ENCODE peak calls at places on chromosomes 5 and 9, in five cellular contexts. V, I, B, P and X are unnamed samples. For H3K36me3, the result is how much of the 10 kb centered on the place peaks cover.

GRCh38 chr5:73312146-73312871 is 136.3 kb downstream of the FOXD1 start:
- DNase-seq in V (no peak), I (peak), B (no peak), P (peak), X (peak)

GRCh38 chr5:34007116-34007674 is 655 bp downstream of the AMACR start:
- DNase-seq in V (no peak), I (peak), B (no peak), P (no peak), X (no peak)

GRCh38 chr5:116482394-116482793 is 92.2 kb downstream of the SEMA6A start:
- DNase-seq in V (no peak), I (no peak), B (no peak), P (no peak), X (no peak)

GRCh38 chr5:2542026-2542425 is 209.5 kb downstream of the IRX2 start:
- DNase-seq in V (no peak), I (no peak), B (no peak), P (no peak), X (no peak)

GRCh38 chr5:14171091-14171490 is 27.9 kb downstream of the TRIO start:
- DNase-seq in V (no peak), I (no peak), B (no peak), P (no peak), X (no peak)

GRCh38 chr5:58648846-58649245 is 66.0 kb downstream of the RAB3C start:
- DNase-seq in V (no peak), I (no peak), B (no peak), P (no peak), X (no peak)

GRCh38 chr5:39517800-39518199 is 93.0 kb upstream of the DAB2 start:
- DNase-seq in V (no peak), I (no peak), B (no peak), P (peak), X (no peak)

GRCh38 chr9:83280259-83280658 is 217.3 kb upstream of the RASEF start:
- DNase-seq in V (no peak), I (no peak), B (no peak), P (no peak), X (no peak)

GRCh38 chr5:36569456-36569855 is 37.0 kb upstream of the SLC1A3 start:
- DNase-seq in V (peak), I (no peak), B (peak), P (no peak), X (no peak)

GRCh38 chr9:122374885-122375420 is 4.1 kb downstream of the PTGS1 start:
- DNase-seq in V (peak), I (peak), B (peak), P (no peak), X (peak)

GRCh38 chr9:131398204-131398603 is 4.3 kb downstream of the PRRC2B start:
- DNase-seq in V (no peak), I (peak), B (no peak), P (no peak), X (no peak)

GRCh38 chr5:170390472-170390871 is 1.3 kb upstream of the KCNMB1 start:
- DNase-seq in V (no peak), I (no peak), B (no peak), P (no peak), X (no peak)

GRCh38 chr5:122858451-122858850 is 13.0 kb downstream of the SNX24 start:
- DNase-seq in V (no peak), I (no peak), B (no peak), P (no peak), X (no peak)

GRCh38 chr9:107348836-107349235 is 65.8 kb downstream of the RAD23B start:
- DNase-seq in V (no peak), I (no peak), B (no peak), P (no peak), X (no peak)

GRCh38 chr9:122144836-122145235 is 14.7 kb downstream of the NDUFA8 start:
- DNase-seq in V (no peak), I (no peak), B (no peak), P (no peak), X (no peak)

GRCh38 chr9:90333226-90333625 is 309.4 kb downstream of the DIRAS2 start:
- DNase-seq in V (no peak), I (no peak), B (no peak), P (no peak), X (no peak)

GRCh38 chr9:99167694-99168093 is 54.0 kb downstream of the ALG2 start:
- DNase-seq in V (no peak), I (no peak), B (no peak), P (no peak), X (no peak)

GRCh38 chr9:336039-336438 is 121.4 kb downstream of the DOCK8 start:
- DNase-seq in V (no peak), I (no peak), B (no peak), P (no peak), X (no peak)

GRCh38 chr5:11790201-11790600 is 114.0 kb downstream of the CTNND2 start:
- DNase-seq in V (no peak), I (no peak), B (no peak), P (no peak), X (no peak)

GRCh38 chr5:55538621-55539020 is 3.9 kb upstream of the PLPP1 start:
- DNase-seq in V (no peak), I (no peak), B (no peak), P (no peak), X (no peak)

GRCh38 chr9:14351206-14351605 is 37.3 kb upstream of the NFIB start:
- DNase-seq in V (peak), I (no peak), B (no peak), P (no peak), X (no peak)

GRCh38 chr5:150519560-150519945 is 11.6 kb downstream of the NDST1 start:
- DNase-seq in V (no peak), I (no peak), B (no peak), P (no peak), X (no peak)

GRCh38 chr9:134725605-134725940 is 84.0 kb downstream of the COL5A1 start:
- DNase-seq in V (no peak), I (no peak), B (no peak), P (no peak), X (no peak)

GRCh38 chr5:132662925-132663770 is 5.2 kb downstream of the IL13 start:
- DNase-seq in V (no peak), I (no peak), B (no peak), P (no peak), X (no peak)

GRCh38 chr5:63961598-63962161 is 565 bp downstream of the HTR1A start:
- DNase-seq in V (no peak), I (no peak), B (peak), P (no peak), X (no peak)

DNA sequence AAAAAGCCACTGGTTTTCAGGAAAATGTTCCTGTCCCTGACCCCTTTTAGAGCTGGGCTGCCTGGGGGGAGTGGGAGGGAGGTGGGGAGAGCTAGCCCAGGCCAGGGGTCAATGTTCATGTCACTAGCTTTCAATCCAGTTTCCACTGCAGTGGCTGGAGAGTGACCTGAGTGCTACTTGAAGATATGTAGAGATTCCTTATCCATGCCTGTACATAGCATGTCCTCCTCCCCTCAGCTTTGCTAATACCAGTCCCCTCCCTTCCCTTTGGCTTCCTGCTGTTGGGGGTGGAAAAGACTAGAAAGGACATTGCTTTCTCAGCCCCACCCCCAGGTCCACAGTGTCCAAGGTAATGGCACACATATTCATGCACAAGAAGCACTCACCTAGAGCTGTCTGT is 7.8 kb downstream of the DNAJB5 start:
- DNase-seq in V (no peak), I (no peak), B (no peak), P (no peak), X (no peak)
- H3K36me3 ChIP-seq in V (half or more), I (under half), B (under half), P (under half), X (under half)

GRCh38 chr5:168446987-168447386 is 39.3 kb upstream of the RARS1 start:
- DNase-seq in V (no peak), I (no peak), B (no peak), P (no peak), X (no peak)
- H3K36me3 ChIP-seq in V (under half), I (under half), B (under half), P (under half), X (under half)

GRCh38 chr9:74478606-74479005 is 18.5 kb upstream of the RORB start:
- DNase-seq in V (no peak), I (no peak), B (no peak), P (no peak), X (no peak)
- H3K36me3 ChIP-seq in V (under half), I (under half), B (under half), P (under half), X (under half)

DNA sequence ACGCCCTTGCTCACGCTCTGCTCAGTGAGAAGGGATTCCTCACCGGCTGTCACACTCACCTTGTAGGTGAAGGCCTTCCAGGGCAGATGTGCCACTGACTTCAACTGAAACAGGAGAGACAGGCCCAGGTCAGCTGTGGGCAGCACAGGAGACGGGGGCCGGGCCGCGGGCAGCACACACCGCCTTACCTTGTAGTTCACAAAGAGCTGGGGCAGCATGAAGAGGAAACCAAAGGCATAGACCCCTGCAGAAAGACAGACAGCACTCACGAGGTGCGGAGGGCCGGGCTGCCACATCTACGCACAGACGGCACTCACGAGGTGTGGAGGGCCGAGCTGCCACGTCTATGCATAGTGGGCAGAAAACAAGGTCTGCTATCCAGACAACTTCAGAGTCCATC is 23.3 kb downstream of the CLPTM1L start:
- DNase-seq in V (no peak), I (no peak), B (no peak), P (no peak), X (no peak)
- H3K36me3 ChIP-seq in V (half or more), I (half or more), B (under half), P (under half), X (under half)

DNA sequence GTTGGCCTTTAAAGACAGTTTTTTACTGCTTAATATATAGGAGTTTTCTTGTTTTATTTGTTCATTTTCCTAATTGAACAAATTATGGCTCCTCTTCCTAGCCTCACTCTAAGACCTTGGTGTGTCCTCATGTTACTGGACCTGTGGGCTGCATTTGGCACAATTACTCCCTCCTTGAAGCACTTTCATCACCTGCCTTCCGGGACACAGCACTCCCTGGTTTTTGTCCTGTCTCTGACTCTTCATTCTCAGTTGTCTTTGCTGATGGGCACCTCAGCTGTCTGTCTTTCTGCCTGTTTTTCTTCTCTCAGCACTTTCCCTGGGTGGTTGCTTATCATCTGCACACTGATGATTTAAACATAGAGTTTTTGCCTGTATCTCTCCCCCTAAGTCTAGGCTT is 13.6 kb downstream of the GTF3C4 start:
- DNase-seq in V (peak), I (no peak), B (no peak), P (no peak), X (no peak)
- H3K36me3 ChIP-seq in V (half or more), I (under half), B (under half), P (under half), X (half or more)

GRCh38 chr5:151617383-151617840 is 26.3 kb upstream of the FAT2 start:
- DNase-seq in V (no peak), I (no peak), B (no peak), P (no peak), X (no peak)
- H3K36me3 ChIP-seq in V (under half), I (under half), B (under half), P (under half), X (under half)

GRCh38 chr5:67105270-67105669 is 91.3 kb downstream of the CD180 start:
- DNase-seq in V (no peak), I (no peak), B (no peak), P (no peak), X (no peak)
- H3K36me3 ChIP-seq in V (half or more), I (under half), B (under half), P (under half), X (under half)

DNA sequence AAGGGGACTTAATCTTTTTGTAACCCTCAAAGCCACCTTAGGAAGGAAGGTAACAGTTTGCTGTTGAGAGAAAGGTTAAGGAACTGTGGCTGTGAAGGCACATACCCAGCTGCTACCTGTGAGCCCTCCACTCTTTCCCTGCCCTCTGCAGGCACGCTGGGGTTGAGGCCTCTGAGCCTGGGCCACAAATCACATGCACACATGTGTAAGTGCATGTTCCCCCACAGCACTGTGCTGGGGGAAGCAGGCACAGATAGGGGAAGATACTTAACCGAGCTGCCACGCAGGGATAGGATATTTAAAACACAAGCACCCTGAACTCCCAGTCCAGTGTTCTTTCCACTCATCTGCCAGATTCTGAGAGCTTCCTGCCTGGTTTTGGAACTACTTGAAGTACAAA is 18.1 kb downstream of the LARP1 start:
- DNase-seq in V (no peak), I (no peak), B (no peak), P (no peak), X (no peak)
- H3K36me3 ChIP-seq in V (under half), I (under half), B (under half), P (under half), X (under half)

GRCh38 chr9:115038138-115038537 is 79.8 kb downstream of the TNC start:
- DNase-seq in V (no peak), I (no peak), B (no peak), P (no peak), X (no peak)
- H3K36me3 ChIP-seq in V (under half), I (under half), B (under half), P (under half), X (under half)